ENCODE peak calls at places on chromosomes 4 and X, in ten cellular contexts. U, K, I, B, S, E, L, J, N and G are unnamed samples.

GRCh38 chr4:6771229-6771671 is 11.3 kb upstream of the KIAA0232 start:
- DNase-seq in U (peak; percentile 96), K (peak; percentile 36), I (no peak), B (peak; percentile 81), S (peak; percentile 96), E (no peak), L (no peak), J (peak; percentile 49), N (peak; percentile 80), G (no peak)

GRCh38 chr4:113919611-113920010 is 59.8 kb downstream of the ARSJ start:
- DNase-seq in U (no peak), K (peak; percentile 74), I (no peak), B (no peak), S (no peak), E (no peak), L (no peak), J (no peak), N (no peak), G (no peak)

GRCh38 chr4:27787195-27787594 is 926.6 kb downstream of the STIM2 start:
- DNase-seq in U (no peak), K (no peak), I (no peak), B (no peak), S (no peak), E (peak; percentile 39), L (no peak), J (no peak), N (no peak), G (no peak)

GRCh38 chrX:19746919-19747671 is 140.3 kb downstream of the SH3KBP1 start:
- DNase-seq in U (no peak), K (no peak), I (no peak), B (no peak), S (no peak), E (no peak), L (no peak), J (no peak), N (no peak), G (no peak)

GRCh38 chr4:81684357-81684756 is 212.7 kb upstream of the RASGEF1B start:
- DNase-seq in U (no peak), K (no peak), I (no peak), B (no peak), S (no peak), E (no peak), L (no peak), J (no peak), N (peak; percentile 64), G (no peak)

GRCh38 chr4:164320847-164321246 is 433.1 kb upstream of the SMIM31 start:
- DNase-seq in U (no peak), K (no peak), I (no peak), B (no peak), S (no peak), E (no peak), L (no peak), J (no peak), N (no peak), G (no peak)

GRCh38 chr4:24816797-24817196 is 21.4 kb downstream of the SOD3 start:
- DNase-seq in U (no peak), K (peak; percentile 14), I (no peak), B (no peak), S (no peak), E (no peak), L (no peak), J (no peak), N (no peak), G (no peak)

GRCh38 chrX:9414416-9414815 is 50.4 kb upstream of the TBL1X start:
- DNase-seq in U (no peak), K (no peak), I (no peak), B (no peak), S (no peak), E (no peak), L (no peak), J (no peak), N (no peak), G (no peak)

GRCh38 chr4:100510551-100510950 is 7.3 kb downstream of the EMCN start:
- DNase-seq in U (no peak), K (peak; percentile 5), I (no peak), B (no peak), S (no peak), E (no peak), L (no peak), J (no peak), N (no peak), G (no peak)

GRCh38 chr4:3803475-3803847 is 37.3 kb downstream of the ADRA2C start:
- DNase-seq in U (peak; percentile 47), K (no peak), I (no peak), B (no peak), S (no peak), E (no peak), L (no peak), J (no peak), N (no peak), G (no peak)

GRCh38 chr4:3801931-3802550 is 35.9 kb downstream of the ADRA2C start:
- DNase-seq in U (peak; percentile 45), K (no peak), I (no peak), B (no peak), S (no peak), E (no peak), L (no peak), J (no peak), N (no peak), G (no peak)

GRCh38 chr4:3801521-3801920 is 35.3 kb downstream of the ADRA2C start:
- DNase-seq in U (peak; percentile 54), K (no peak), I (no peak), B (no peak), S (no peak), E (no peak), L (no peak), J (no peak), N (no peak), G (no peak)

GRCh38 chr4:3803946-3804345 is 37.8 kb downstream of the ADRA2C start:
- DNase-seq in U (peak; percentile 45), K (no peak), I (no peak), B (no peak), S (no peak), E (no peak), L (no peak), J (no peak), N (no peak), G (no peak)

GRCh38 chr4:3802571-3803474 is 36.6 kb downstream of the ADRA2C start:
- DNase-seq in U (peak; percentile 64), K (no peak), I (no peak), B (no peak), S (no peak), E (no peak), L (no peak), J (no peak), N (no peak), G (no peak)
- H3K27ac ChIP-seq in U (no peak overlapping the region), K (no peak overlapping the region), I (no peak overlapping the region), B (no peak overlapping the region), S (no peak overlapping the region), E (no peak overlapping the region), L (no peak overlapping the region), J (no peak overlapping the region), N (no peak overlapping the region), G (no peak overlapping the region)

GRCh38 chr4:92234393-92235176 is 69.2 kb upstream of the GRID2 start:
- DNase-seq in U (no peak), K (peak; percentile 99), I (no peak), B (no peak), S (no peak), E (peak; percentile 70), L (no peak), J (no peak), N (no peak), G (no peak)

GRCh38 chr4:92235741-92236140 is 68.0 kb upstream of the GRID2 start:
- DNase-seq in U (no peak), K (peak; percentile 23), I (no peak), B (no peak), S (no peak), E (no peak), L (no peak), J (no peak), N (no peak), G (no peak)

GRCh38 chr4:92237559-92237958 is 66.2 kb upstream of the GRID2 start:
- DNase-seq in U (no peak), K (no peak), I (no peak), B (no peak), S (no peak), E (no peak), L (no peak), J (no peak), N (no peak), G (no peak)

GRCh38 chr4:92241094-92241493 is 62.7 kb upstream of the GRID2 start:
- DNase-seq in U (no peak), K (no peak), I (no peak), B (no peak), S (no peak), E (peak; percentile 9), L (no peak), J (no peak), N (no peak), G (no peak)

GRCh38 chr4:92236907-92237306 is 66.9 kb upstream of the GRID2 start:
- DNase-seq in U (no peak), K (peak; percentile 82), I (no peak), B (no peak), S (no peak), E (no peak), L (no peak), J (no peak), N (no peak), G (no peak)
- H3K27ac ChIP-seq in U (no peak overlapping the region), K (no peak overlapping the region), I (no peak overlapping the region), B (no peak overlapping the region), S (no peak overlapping the region), E (no peak overlapping the region), L (no peak overlapping the region), J (no peak overlapping the region), N (no peak overlapping the region), G (no peak overlapping the region)

GRCh38 chr4:184019667-184020665 is 114.9 kb downstream of the STOX2 start:
- DNase-seq in U (no peak), K (no peak), I (no peak), B (no peak), S (no peak), E (no peak), L (no peak), J (no peak), N (no peak), G (no peak)
- H3K27ac ChIP-seq in U (no peak overlapping the region), K (no peak overlapping the region), I (no peak overlapping the region), B (peak overlapping the region; percentile 60), S (no peak overlapping the region), E (peak overlapping the region; percentile 52), L (no peak overlapping the region), J (no peak overlapping the region), N (no peak overlapping the region), G (no peak overlapping the region)

GRCh38 chr4:15870079-15870478 is 68.5 kb downstream of the FGFBP1 start:
- DNase-seq in U (no peak), K (no peak), I (no peak), B (no peak), S (no peak), E (no peak), L (no peak), J (no peak), N (no peak), G (no peak)

GRCh38 chr4:15870921-15871664 is 67.4 kb downstream of the FGFBP1 start:
- DNase-seq in U (no peak), K (no peak), I (no peak), B (no peak), S (no peak), E (no peak), L (no peak), J (no peak), N (no peak), G (no peak)

GRCh38 chr4:15864771-15865566 is 73.6 kb downstream of the FGFBP1 start:
- DNase-seq in U (no peak), K (peak; percentile 81), I (no peak), B (no peak), S (no peak), E (no peak), L (no peak), J (no peak), N (no peak), G (no peak)

GRCh38 chr4:15868065-15868464 is 70.5 kb downstream of the FGFBP1 start:
- DNase-seq in U (no peak), K (peak; percentile 49), I (no peak), B (no peak), S (no peak), E (no peak), L (no peak), J (no peak), N (no peak), G (no peak)

GRCh38 chr4:15868816-15869413 is 69.6 kb downstream of the FGFBP1 start:
- DNase-seq in U (no peak), K (peak; percentile 59), I (no peak), B (no peak), S (no peak), E (no peak), L (no peak), J (no peak), N (no peak), G (no peak)
- H3K27ac ChIP-seq in U (no peak overlapping the region), K (no peak overlapping the region), I (no peak overlapping the region), B (no peak overlapping the region), S (no peak overlapping the region), E (no peak overlapping the region), L (no peak overlapping the region), J (no peak overlapping the region), N (no peak overlapping the region), G (no peak overlapping the region)